ENCODE peak calls at places on chromosomes 1 and 21, in five cellular contexts. L is Calu3, H is GM10248, Z is fibroblast of lung, X is PC-9. C is an unnamed sample.
A peak's percentile ranks its signal among the peaks of the same experiment; 100 is the strongest.

GRCh38 chr1:16402742-16403141 is 34.5 kb downstream of the SPATA21 start:
- DNase-seq in H (no peak), X (no peak), Z (no peak), L (no peak), C (no peak)

GRCh38 chr1:118993712-118994049 is 5.5 kb upstream of the TBX15 start:
- DNase-seq in Z (no peak), H (no peak), X (no peak), L (no peak), C (no peak)

GRCh38 chr1:62530516-62531154 is 66.7 kb upstream of the ANGPTL3 start:
- DNase-seq in H (no peak), X (no peak), Z (peak; percentile 47), L (no peak), C (peak; percentile 19)

GRCh38 chr1:236281286-236282158 is at the start of gene ERO1B:
- DNase-seq in H (peak; percentile 96), L (peak; percentile 98), X (no peak), Z (peak; percentile 93), C (peak; percentile 89)

GRCh38 chr1:57788333-57788732 is 364.5 kb upstream of the DAB1 start:
- DNase-seq in L (no peak), X (no peak), H (no peak), Z (no peak), C (no peak)

GRCh38 chr21:37412603-37413360 is 46.2 kb downstream of the DYRK1A start:
- DNase-seq in H (no peak), L (no peak), Z (peak; percentile 58), X (no peak), C (peak; percentile 51)

GRCh38 chr1:71417421-71417820 is 336.6 kb upstream of the ZRANB2 start:
- DNase-seq in X (no peak), Z (no peak), L (no peak), H (no peak), C (no peak)

GRCh38 chr1:23370744-23371710 is 1.4 kb upstream of the ZNF436 start:
- DNase-seq in Z (peak; percentile 47), L (no peak), H (no peak), X (peak; percentile 88), C (no peak)

GRCh38 chr1:24769656-24770651 is 24.7 kb downstream of the CLIC4 start:
- DNase-seq in L (no peak), X (peak; percentile 63), Z (peak; percentile 98), H (peak; percentile 50), C (peak; percentile 90)

GRCh38 chr1:27594542-27595510 is 9.1 kb downstream of the AHDC1 start:
- DNase-seq in H (no peak), Z (no peak), L (no peak), X (no peak), C (peak; percentile 70)

GRCh38 chr1:232274999-232275706 is 354.8 kb downstream of the SIPA1L2 start:
- DNase-seq in X (no peak), H (no peak), Z (no peak), L (no peak), C (no peak)

GRCh38 chr1:41380195-41380594 is 19.0 kb downstream of the FOXO6 start:
- DNase-seq in H (no peak), L (no peak), Z (no peak), X (no peak), C (no peak)

GRCh38 chr1:85157436-85157835 is 43.4 kb downstream of the SYDE2 start:
- DNase-seq in H (no peak), Z (no peak), X (no peak), L (no peak), C (no peak)

GRCh38 chr1:242800521-242800920 is 276.0 kb upstream of the PLD5 start:
- DNase-seq in H (no peak), Z (no peak), L (no peak), X (no peak), C (no peak)

GRCh38 chr1:155307247-155307740 is 1.4 kb upstream of the FDPS start:
- DNase-seq in L (no peak), Z (peak; percentile 69), X (no peak), H (no peak), C (peak; percentile 42)
- TF ChIP-seq CTCF in L (no peak), Z (peak; percentile 48), X (no peak), H (peak; percentile 33), C (peak; percentile 68)

GRCh38 chr1:76826072-76826827 is 41.0 kb upstream of the ST6GALNAC5 start:
- DNase-seq in X (no peak), Z (peak; percentile 33), H (no peak), L (no peak), C (peak; percentile 17)
- TF ChIP-seq CTCF in X (no peak), Z (no peak), H (no peak), L (no peak), C (no peak)

GRCh38 chr1:98003442-98003841 is 82.6 kb upstream of the DPYD start:
- DNase-seq in Z (no peak), X (no peak), L (no peak), H (no peak), C (no peak)

GRCh38 chr1:98002288-98002687 is 81.5 kb upstream of the DPYD start:
- DNase-seq in X (no peak), H (no peak), Z (no peak), L (no peak), C (no peak)

GRCh38 chr1:97999320-97999719 is 78.5 kb upstream of the DPYD start:
- DNase-seq in X (no peak), L (no peak), H (no peak), Z (peak; percentile 23), C (peak; percentile 89)

GRCh38 chr1:98005326-98006010 is 84.6 kb upstream of the DPYD start:
- DNase-seq in Z (no peak), X (peak; percentile 71), L (no peak), H (no peak), C (peak; percentile 28)

GRCh38 chr1:98001764-98002163 is 80.9 kb upstream of the DPYD start:
- DNase-seq in X (no peak), H (no peak), L (no peak), Z (peak; percentile 45), C (peak; percentile 19)
- TF ChIP-seq CTCF in X (peak; percentile 35), H (no peak), L (no peak), Z (peak; percentile 47), C (peak; percentile 77)

GRCh38 chr1:156945881-156946661 is 25.6 kb downstream of the LRRC71 start:
- DNase-seq in X (peak; percentile 58), H (no peak), L (no peak), Z (no peak), C (no peak)

GRCh38 chr1:156947818-156948525 is 27.5 kb downstream of the LRRC71 start:
- DNase-seq in X (no peak), Z (no peak), H (no peak), L (no peak), C (no peak)

GRCh38 chr1:156949127-156949526 is 28.7 kb downstream of the LRRC71 start:
- DNase-seq in L (no peak), Z (no peak), X (no peak), H (no peak), C (no peak)

GRCh38 chr1:156947127-156947526 is 26.7 kb downstream of the LRRC71 start:
- DNase-seq in H (no peak), L (no peak), X (no peak), Z (no peak), C (no peak)

GRCh38 chr1:156948708-156949107 is 28.3 kb downstream of the LRRC71 start:
- DNase-seq in H (no peak), Z (no peak), X (no peak), L (no peak), C (no peak)
- TF ChIP-seq CTCF in H (no peak), Z (no peak), X (peak; percentile 20), L (no peak), C (peak; percentile 68)

GRCh38 chr1:38004284-38005101 is 821 bp downstream of the FHL3 start:
- DNase-seq in H (no peak), X (no peak), Z (no peak), L (no peak), C (no peak)
- TF ChIP-seq CTCF in H (no peak), X (no peak), Z (no peak), L (no peak), C (no peak)

GRCh38 chr1:209628618-209629299 is 23.5 kb downstream of the LAMB3 start:
- DNase-seq in X (no peak), H (no peak), L (no peak), Z (no peak), C (no peak)

GRCh38 chr1:209630383-209631219 is 21.6 kb downstream of the LAMB3 start:
- DNase-seq in X (no peak), L (no peak), Z (no peak), H (no peak), C (no peak)

GRCh38 chr1:209627349-209628196 is 24.7 kb downstream of the LAMB3 start:
- DNase-seq in L (peak; percentile 82), H (peak; percentile 86), X (peak; percentile 45), Z (peak; percentile 70), C (peak; percentile 58)

GRCh38 chr1:209626633-209627348 is 25.4 kb downstream of the LAMB3 start:
- DNase-seq in L (no peak), H (no peak), Z (no peak), X (no peak), C (no peak)

GRCh38 chr1:209629621-209630382 is 22.4 kb downstream of the LAMB3 start:
- DNase-seq in X (no peak), Z (no peak), H (no peak), L (no peak), C (no peak)
- TF ChIP-seq CTCF in X (no peak), Z (no peak), H (no peak), L (no peak), C (no peak)

GRCh38 chr1:204443871-204444581 is 32.4 kb upstream of the PPP1R15B start:
- DNase-seq in L (peak; percentile 29), H (no peak), Z (no peak), X (peak; percentile 88), C (no peak)

GRCh38 chr1:204447220-204447619 is 35.6 kb upstream of the PPP1R15B start:
- DNase-seq in Z (no peak), H (no peak), X (no peak), L (no peak), C (no peak)

GRCh38 chr1:204446413-204447111 is 34.9 kb upstream of the PPP1R15B start:
- DNase-seq in X (no peak), L (peak; percentile 89), Z (peak; percentile 67), H (peak; percentile 88), C (peak; percentile 36)

GRCh38 chr1:204447736-204448135 is 36.1 kb upstream of the PPP1R15B start:
- DNase-seq in Z (no peak), L (no peak), H (no peak), X (no peak), C (no peak)

GRCh38 chr1:204445860-204446412 is 34.3 kb upstream of the PPP1R15B start:
- DNase-seq in X (no peak), Z (peak; percentile 19), L (peak; percentile 60), H (peak; percentile 56), C (peak; percentile 20)
- TF ChIP-seq CTCF in X (no peak), Z (peak; percentile 56), L (no peak), H (peak; percentile 61), C (peak; percentile 72)